ENCODE peak calls at places on chromosomes 5 and 9, in eight cellular contexts. One of them, this sample, is unnamed.

GRCh38 chr9:94867842-94868312 is 141.4 kb downstream of the AOPEP start:
- DNase-seq in lower lobe of right lung: no peak
- DNase-seq in K562: no peak
- DNase-seq in upper lobe of left lung: no peak
- DNase-seq in AG04450: peak; percentile 92
- DNase-seq in heart right ventricle: no peak
- DNase-seq in colonic mucosa: no peak
- DNase-seq in breast epithelium: no peak
- DNase-seq in this sample: no peak

GRCh38 chr9:131734165-131734610 is 5.7 kb downstream of the RAPGEF1 start:
- DNase-seq in colonic mucosa: peak; percentile 89
- DNase-seq in upper lobe of left lung: peak; percentile 66
- DNase-seq in K562: no peak
- DNase-seq in breast epithelium: peak; percentile 55
- DNase-seq in AG04450: no peak
- DNase-seq in heart right ventricle: peak; percentile 55
- DNase-seq in lower lobe of right lung: peak; percentile 78
- DNase-seq in this sample: no peak

GRCh38 chr5:176619203-176619568 is 9.2 kb upstream of the GPRIN1 start:
- DNase-seq in colonic mucosa: peak; percentile 82
- DNase-seq in heart right ventricle: peak; percentile 52
- DNase-seq in AG04450: peak; percentile 70
- DNase-seq in breast epithelium: peak; percentile 23
- DNase-seq in lower lobe of right lung: peak; percentile 77
- DNase-seq in upper lobe of left lung: peak; percentile 48
- DNase-seq in K562: peak; percentile 96
- DNase-seq in this sample: peak; percentile 12

GRCh38 chr9:118991366-118992285 is 377.6 kb downstream of the BRINP1 start:
- DNase-seq in AG04450: no peak
- DNase-seq in lower lobe of right lung: no peak
- DNase-seq in upper lobe of left lung: no peak
- DNase-seq in heart right ventricle: no peak
- DNase-seq in K562: no peak
- DNase-seq in breast epithelium: no peak
- DNase-seq in colonic mucosa: no peak
- DNase-seq in this sample: no peak

GRCh38 chr5:141338538-141339306 is at the start of gene PCDHGA2:
- DNase-seq in upper lobe of left lung: no peak
- DNase-seq in heart right ventricle: no peak
- DNase-seq in colonic mucosa: no peak
- DNase-seq in breast epithelium: no peak
- DNase-seq in lower lobe of right lung: no peak
- DNase-seq in AG04450: no peak
- DNase-seq in K562: peak; percentile 67
- DNase-seq in this sample: no peak

GRCh38 chr9:131736440-131736839 is 3.4 kb downstream of the RAPGEF1 start:
- DNase-seq in breast epithelium: no peak
- DNase-seq in K562: no peak
- DNase-seq in AG04450: no peak
- DNase-seq in lower lobe of right lung: no peak
- DNase-seq in upper lobe of left lung: no peak
- DNase-seq in colonic mucosa: no peak
- DNase-seq in heart right ventricle: no peak
- DNase-seq in this sample: no peak

GRCh38 chr9:136821333-136822031 is 13.7 kb downstream of the RABL6 start:
- DNase-seq in colonic mucosa: no peak
- DNase-seq in AG04450: no peak
- DNase-seq in lower lobe of right lung: no peak
- DNase-seq in upper lobe of left lung: no peak
- DNase-seq in breast epithelium: no peak
- DNase-seq in K562: no peak
- DNase-seq in heart right ventricle: no peak
- DNase-seq in this sample: no peak

GRCh38 chr5:150022163-150022540 is 21.6 kb downstream of the HMGXB3 start:
- DNase-seq in AG04450: peak; percentile 47
- DNase-seq in upper lobe of left lung: no peak
- DNase-seq in heart right ventricle: no peak
- DNase-seq in lower lobe of right lung: no peak
- DNase-seq in K562: no peak
- DNase-seq in colonic mucosa: no peak
- DNase-seq in breast epithelium: no peak
- DNase-seq in this sample: peak; percentile 72

GRCh38 chr5:56703962-56704361 is 111.4 kb upstream of the MAP3K1 start:
- DNase-seq in upper lobe of left lung: no peak
- DNase-seq in K562: no peak
- DNase-seq in AG04450: no peak
- DNase-seq in lower lobe of right lung: no peak
- DNase-seq in heart right ventricle: no peak
- DNase-seq in breast epithelium: no peak
- DNase-seq in colonic mucosa: no peak
- DNase-seq in this sample: no peak
- H3K27ac ChIP-seq in upper lobe of left lung: no peak overlapping the region
- H3K27ac ChIP-seq in K562: no peak overlapping the region
- H3K27ac ChIP-seq in AG04450: no peak overlapping the region
- H3K27ac ChIP-seq in lower lobe of right lung: no peak overlapping the region
- H3K27ac ChIP-seq in heart right ventricle: no peak overlapping the region
- H3K27ac ChIP-seq in breast epithelium: no peak overlapping the region
- H3K27ac ChIP-seq in colonic mucosa: no peak overlapping the region
- H3K27ac ChIP-seq in this sample: no peak overlapping the region

GRCh38 chr5:140039561-140039960 is 3.5 kb downstream of the NRG2 start:
- DNase-seq in AG04450: no peak
- DNase-seq in K562: no peak
- DNase-seq in lower lobe of right lung: no peak
- DNase-seq in heart right ventricle: no peak
- DNase-seq in colonic mucosa: no peak
- DNase-seq in breast epithelium: peak; percentile 60
- DNase-seq in upper lobe of left lung: peak; percentile 49
- DNase-seq in this sample: peak; percentile 18
- H3K27ac ChIP-seq in AG04450: no peak overlapping the region
- H3K27ac ChIP-seq in K562: no peak overlapping the region
- H3K27ac ChIP-seq in lower lobe of right lung: no peak overlapping the region
- H3K27ac ChIP-seq in heart right ventricle: peak overlapping the region; percentile 4
- H3K27ac ChIP-seq in colonic mucosa: no peak overlapping the region
- H3K27ac ChIP-seq in breast epithelium: peak overlapping the region; percentile 37
- H3K27ac ChIP-seq in upper lobe of left lung: no peak overlapping the region
- H3K27ac ChIP-seq in this sample: no peak overlapping the region

GRCh38 chr5:139461698-139462097 is 845 bp downstream of the ECSCR start:
- DNase-seq in lower lobe of right lung: no peak
- DNase-seq in colonic mucosa: no peak
- DNase-seq in upper lobe of left lung: no peak
- DNase-seq in heart right ventricle: no peak
- DNase-seq in K562: no peak
- DNase-seq in breast epithelium: no peak
- DNase-seq in AG04450: peak; percentile 34
- DNase-seq in this sample: no peak
- H3K27ac ChIP-seq in lower lobe of right lung: peak overlapping the region; percentile 84
- H3K27ac ChIP-seq in colonic mucosa: peak overlapping the region; percentile 36
- H3K27ac ChIP-seq in upper lobe of left lung: peak overlapping the region; percentile 80
- H3K27ac ChIP-seq in heart right ventricle: peak overlapping the region; percentile 91
- H3K27ac ChIP-seq in K562: no peak overlapping the region
- H3K27ac ChIP-seq in breast epithelium: peak overlapping the region; percentile 34
- H3K27ac ChIP-seq in AG04450: peak overlapping the region; percentile 31
- H3K27ac ChIP-seq in this sample: no peak overlapping the region

DNA sequence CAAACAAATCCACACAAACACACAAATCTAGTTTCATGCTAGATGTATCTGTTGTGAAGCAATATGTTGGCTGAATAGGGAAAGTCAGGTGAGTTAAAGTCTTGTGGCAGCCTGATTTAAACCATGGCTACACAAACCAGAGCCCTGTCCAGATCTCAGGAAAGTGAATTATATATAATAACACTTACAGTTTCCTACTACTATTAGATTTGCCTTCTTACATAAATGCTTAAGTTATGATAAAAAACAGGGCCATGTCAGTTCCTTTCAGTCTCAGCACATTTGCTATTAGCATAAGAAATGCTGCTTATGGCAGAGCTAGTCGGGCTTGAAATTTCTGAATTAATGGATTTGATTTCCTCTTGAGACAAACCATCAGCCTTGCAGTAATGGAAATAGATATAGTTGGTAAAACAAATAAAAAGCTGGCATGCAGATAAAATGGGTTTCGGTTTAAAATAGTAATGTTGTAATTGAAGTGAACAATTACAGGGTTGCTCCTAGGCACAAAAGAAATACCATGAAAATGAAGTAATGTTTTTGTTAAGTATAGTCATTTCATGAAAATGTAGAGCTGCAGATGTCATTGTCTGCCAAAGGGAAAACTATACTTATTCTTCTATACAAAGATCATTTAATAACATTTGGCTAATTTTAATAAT is 664.2 kb upstream of the ZNF608 start:
- DNase-seq in heart right ventricle: no peak
- DNase-seq in AG04450: no peak
- DNase-seq in lower lobe of right lung: no peak
- DNase-seq in K562: no peak
- DNase-seq in upper lobe of left lung: no peak
- DNase-seq in colonic mucosa: no peak
- DNase-seq in breast epithelium: no peak
- DNase-seq in this sample: no peak
- H3K27ac ChIP-seq in heart right ventricle: no peak overlapping the region
- H3K27ac ChIP-seq in AG04450: peak overlapping the region; percentile 68
- H3K27ac ChIP-seq in lower lobe of right lung: peak overlapping the region; percentile 63
- H3K27ac ChIP-seq in K562: no peak overlapping the region
- H3K27ac ChIP-seq in upper lobe of left lung: peak overlapping the region; percentile 67
- H3K27ac ChIP-seq in colonic mucosa: peak overlapping the region; percentile 67
- H3K27ac ChIP-seq in breast epithelium: peak overlapping the region; percentile 86
- H3K27ac ChIP-seq in this sample: peak overlapping the region; percentile 96

This sample was measured in epithelial cell of prostate.